ENCODE peak calls at places on chromosomes 6 and 20, in six cellular contexts. Q is stimulated activated CD4-positive, alpha-beta T cell treated with anti-CD3 and anti-CD28 coated beads, Interleukin-15, amount 100 ng/mL, for 1 hour; A is foreskin fibroblast; W is CD4-positive, CD25-positive, alpha-beta regulatory T cell; H is pancreas; T is H54. P is an unnamed sample.

GRCh38 chr6:160450849-160451248 is 102.7 kb downstream of the SLC22A3 start:
- DNase-seq in T (no peak), Q (no peak), A (no peak), H (no peak), W (no peak), P (no peak)

GRCh38 chr20:58010186-58010585 is 218.3 kb downstream of the ANKRD60 start:
- DNase-seq in T (no peak), W (no peak), A (no peak), Q (no peak), H (no peak), P (no peak)

GRCh38 chr6:163789199-163789810 is 374.8 kb downstream of the QKI start:
- DNase-seq in H (no peak), W (no peak), Q (no peak), T (no peak), A (no peak), P (no peak)

GRCh38 chr20:1321654-1321939 is 7.3 kb downstream of the SDCBP2 start:
- DNase-seq in H (no peak), W (no peak), A (no peak), T (no peak), Q (no peak), P (no peak)

GRCh38 chr6:168035098-168035660 is 37.7 kb downstream of the KIF25 start:
- DNase-seq in T (peak), W (no peak), A (peak), H (peak), Q (no peak), P (no peak)

GRCh38 chr6:43962458-43962857 is 164.8 kb downstream of the MRPL14 start:
- DNase-seq in H (no peak), A (no peak), Q (no peak), W (no peak), T (no peak), P (no peak)

GRCh38 chr20:51760905-51761544 is 7.2 kb downstream of the ATP9A start:
- DNase-seq in A (no peak), W (no peak), H (no peak), T (peak), Q (no peak), P (no peak)

GRCh38 chr6:38067263-38067980 is 247.9 kb downstream of the ZFAND3 start:
- DNase-seq in Q (no peak), A (no peak), T (no peak), W (no peak), H (no peak), P (no peak)

GRCh38 chr6:109498049-109498448 is 15.0 kb upstream of the ZBTB24 start:
- DNase-seq in W (no peak), Q (no peak), A (no peak), H (no peak), T (no peak), P (no peak)